ENCODE peak calls at places on chromosomes 16 and 17, in four cellular contexts. P is GM12878, U is HepG2, M is SK-N-SH. T is an unnamed sample.

GRCh38 chr16:85330694-85331188 is 218.5 kb upstream of the CIBAR2 start:
- DNase-seq in P (no peak), U (peak), M (peak), T (peak)

GRCh38 chr16:19696312-19696711 is 21.7 kb downstream of the KNOP1 start:
- DNase-seq in P (no peak), U (no peak), M (no peak), T (no peak)

GRCh38 chr16:3999890-4000325 is 116.3 kb downstream of the ADCY9 start:
- DNase-seq in P (no peak), U (no peak), M (no peak), T (no peak)

GRCh38 chr17:7234100-7235012 is at the start of gene DVL2:
- DNase-seq in P (peak), U (peak), M (peak), T (peak)

GRCh38 chr16:17125671-17126070 is 345.1 kb downstream of the XYLT1 start:
- DNase-seq in P (no peak), U (no peak), M (no peak), T (no peak)

GRCh38 chr16:27318399-27319256 is 4.9 kb downstream of the IL4R start:
- DNase-seq in P (no peak), U (no peak), M (no peak), T (no peak)

GRCh38 chr17:74369221-74369620 is 1.9 kb downstream of the GPR142 start:
- DNase-seq in P (no peak), U (no peak), M (no peak), T (no peak)

GRCh38 chr17:81036128-81036891 is 1.4 kb downstream of the BAIAP2 start:
- DNase-seq in P (no peak), U (no peak), M (no peak), T (no peak)

GRCh38 chr17:50944902-50945720 is 79.0 kb upstream of the TOB1 start:
- DNase-seq in P (no peak), U (no peak), M (no peak), T (no peak)

GRCh38 chr16:49048557-49048956 is 233.1 kb downstream of the CBLN1 start:
- DNase-seq in P (no peak), U (peak), M (no peak), T (no peak)
- TF ChIP-seq FOXM1 in P (no peak), U (no peak), M (no peak), T (no peak)

GRCh38 chr17:2433696-2434095 is 32.8 kb upstream of the MNT start:
- DNase-seq in P (no peak), U (no peak), M (no peak), T (no peak)

GRCh38 chr17:2436516-2436915 is 35.7 kb upstream of the MNT start:
- DNase-seq in P (no peak), U (no peak), M (no peak), T (no peak)

GRCh38 chr17:2438823-2439222 is 38.0 kb upstream of the MNT start:
- DNase-seq in P (no peak), U (no peak), M (no peak), T (no peak)

GRCh38 chr17:2435852-2436251 is 35.0 kb upstream of the MNT start:
- DNase-seq in P (no peak), U (no peak), M (no peak), T (no peak)

DNA sequence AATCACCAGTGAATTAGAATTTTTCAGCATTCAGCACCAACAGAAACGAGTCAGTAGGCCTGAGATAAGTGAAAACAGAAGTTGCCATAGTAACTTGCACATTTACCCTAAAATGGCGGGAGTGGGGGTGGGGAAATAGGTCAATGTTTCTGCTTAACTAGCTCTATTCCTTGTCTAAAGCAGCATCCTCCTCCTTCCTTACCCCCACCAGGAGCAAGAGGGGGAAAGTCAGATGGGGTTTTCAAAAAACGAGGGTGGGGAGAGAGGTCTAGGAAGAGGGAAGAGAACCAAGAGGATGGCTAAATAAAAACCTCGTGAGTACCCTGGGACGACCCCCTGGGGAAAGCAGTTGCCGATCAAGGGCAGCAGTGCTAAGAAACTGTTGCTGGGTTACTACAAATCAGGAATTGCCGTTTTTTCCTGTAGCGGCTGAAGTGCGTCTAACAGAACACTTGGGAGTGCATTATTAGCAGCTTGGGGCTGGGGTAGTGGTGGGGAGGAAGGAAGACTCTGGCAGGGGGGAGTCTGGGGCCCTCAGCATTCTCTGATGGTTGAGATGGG is 34.4 kb upstream of the MNT start:
- DNase-seq in P (no peak), U (no peak), M (peak), T (no peak)
- TF ChIP-seq FOXM1 in P (no peak), U (no peak), M (no peak), T (no peak)

GRCh38 chr16:50596762-50597450 is 48.7 kb downstream of the NKD1 start:
- DNase-seq in P (no peak), U (no peak), M (no peak), T (no peak)

GRCh38 chr16:50592996-50593395 is 44.8 kb downstream of the NKD1 start:
- DNase-seq in P (no peak), U (no peak), M (no peak), T (no peak)

GRCh38 chr16:50593410-50594139 is 45.4 kb downstream of the NKD1 start:
- DNase-seq in P (no peak), U (no peak), M (peak), T (peak)

GRCh38 chr16:50595854-50596253 is 47.7 kb downstream of the NKD1 start:
- DNase-seq in P (no peak), U (no peak), M (no peak), T (no peak)

GRCh38 chr16:50594332-50595260 is 46.4 kb downstream of the NKD1 start:
- DNase-seq in P (no peak), U (no peak), M (no peak), T (no peak)
- TF ChIP-seq FOXM1 in P (no peak), U (no peak), M (no peak), T (no peak)

DNA sequence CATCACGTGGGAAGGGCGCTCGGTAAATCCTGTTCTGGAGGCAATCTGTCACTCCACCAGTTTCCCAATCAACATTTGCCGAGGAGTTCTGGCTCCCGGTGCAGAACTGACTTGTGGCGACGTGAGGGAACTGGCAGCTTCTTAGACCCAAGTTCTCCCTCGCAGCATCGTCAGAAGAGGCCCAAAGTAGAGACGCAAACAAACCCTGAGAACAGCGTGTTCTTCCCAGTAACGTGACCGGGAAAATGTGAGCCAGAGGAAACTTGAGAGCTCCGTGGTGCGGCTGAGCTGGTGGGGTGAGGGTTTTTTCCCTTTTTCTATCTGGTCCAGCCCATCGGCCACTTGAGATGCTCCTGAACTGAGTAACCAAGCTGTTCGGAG is 158.9 kb upstream of the CACNG5 start:
- DNase-seq in P (no peak), U (no peak), M (no peak), T (no peak)
- TF ChIP-seq FOXM1 in P (no peak), U (no peak), M (no peak), T (no peak)

GRCh38 chr16:10922328-10923145 is 19.7 kb downstream of the DEXI start:
- DNase-seq in P (no peak), U (peak), M (no peak), T (no peak)
- TF ChIP-seq FOXM1 in P (no peak), U (no peak), M (no peak), T (no peak)

GRCh38 chr16:83031524-83031923 is 404.8 kb downstream of the CDH13 start:
- DNase-seq in P (no peak), U (no peak), M (no peak), T (no peak)
- TF ChIP-seq FOXM1 in P (no peak), U (no peak), M (no peak), T (no peak)

GRCh38 chr17:77235370-77236080 is 94.8 kb downstream of the SEC14L1 start:
- DNase-seq in P (peak), U (no peak), M (peak), T (no peak)
- TF ChIP-seq FOXM1 in P (no peak), U (no peak), M (peak), T (no peak)

GRCh38 chr16:8964462-8964861 is 756 bp upstream of the USP7 start:
- DNase-seq in P (no peak), U (no peak), M (no peak), T (no peak)

GRCh38 chr16:8967437-8967821 is 3.7 kb upstream of the USP7 start:
- DNase-seq in P (no peak), U (no peak), M (no peak), T (no peak)

GRCh38 chr16:8963825-8964441 is at the start of gene USP7:
- DNase-seq in P (no peak), U (peak), M (peak), T (peak)

GRCh38 chr16:8963010-8963824 is 489 bp downstream of the USP7 start:
- DNase-seq in P (no peak), U (no peak), M (peak), T (no peak)

GRCh38 chr16:8966781-8967436 is 3.2 kb upstream of the USP7 start:
- DNase-seq in P (no peak), U (no peak), M (no peak), T (no peak)
- TF ChIP-seq FOXM1 in P (no peak), U (no peak), M (no peak), T (no peak)

T was measured in HEK293T.